ENCODE peak calls at places on chromosome 2, in five cellular contexts. R, P, B, D and W are unnamed samples.

GRCh38 chr2:237364655-237365054 is 49.3 kb downstream of the COL6A3 start:
- DNase-seq in R (no peak), P (no peak), B (no peak), D (no peak), W (no peak)

GRCh38 chr2:105796131-105796638 is 51.5 kb downstream of the NCK2 start:
- DNase-seq in R (no peak), P (no peak), B (no peak), D (no peak), W (no peak)

GRCh38 chr2:200662727-200663126 is 76.9 kb downstream of the AOX1 start:
- DNase-seq in R (no peak), P (peak; percentile 91), B (peak; percentile 77), D (no peak), W (no peak)

GRCh38 chr2:118246726-118247125 is 158.5 kb downstream of the INSIG2 start:
- DNase-seq in R (no peak), P (peak; percentile 18), B (no peak), D (no peak), W (no peak)

GRCh38 chr2:227570615-227571014 is 28.1 kb upstream of the SCYGR2 start:
- DNase-seq in R (no peak), P (no peak), B (no peak), D (no peak), W (no peak)

GRCh38 chr2:159285929-159286708 is at the start of gene WDSUB1:
- DNase-seq in R (peak; percentile 15), P (no peak), B (peak; percentile 68), D (peak; percentile 10), W (no peak)

GRCh38 chr2:55419236-55419513 is 481 bp downstream of the CCDC88A start:
- DNase-seq in R (no peak), P (peak; percentile 20), B (no peak), D (peak; percentile 1), W (no peak)

GRCh38 chr2:72118951-72119350 is 28.7 kb downstream of the CYP26B1 start:
- DNase-seq in R (no peak), P (no peak), B (no peak), D (no peak), W (no peak)

GRCh38 chr2:219886615-219887014 is 259.2 kb downstream of the SLC4A3 start:
- DNase-seq in R (no peak), P (no peak), B (peak; percentile 30), D (no peak), W (no peak)

GRCh38 chr2:201260302-201260800 is at the start of gene CASP8:
- DNase-seq in R (no peak), P (peak; percentile 74), B (peak; percentile 59), D (peak; percentile 42), W (peak; percentile 59)

GRCh38 chr2:55891671-55892071 is 31.9 kb downstream of the EFEMP1 start:
- DNase-seq in R (no peak), P (no peak), B (no peak), D (no peak), W (no peak)

GRCh38 chr2:19187323-19188020 is 171.0 kb downstream of the OSR1 start:
- DNase-seq in R (no peak), P (no peak), B (no peak), D (no peak), W (no peak)

GRCh38 chr2:26685312-26685711 is 7.2 kb upstream of the KCNK3 start:
- DNase-seq in R (no peak), P (no peak), B (no peak), D (no peak), W (no peak)

GRCh38 chr2:37323176-37323575 is 1.5 kb downstream of the PRKD3 start:
- DNase-seq in R (no peak), P (no peak), B (no peak), D (no peak), W (no peak)

GRCh38 chr2:35468271-35468670 is 887.3 kb upstream of the CRIM1 start:
- DNase-seq in R (no peak), P (no peak), B (no peak), D (no peak), W (no peak)

GRCh38 chr2:48131503-48132293 is 225.4 kb upstream of the FBXO11 start:
- DNase-seq in R (no peak), P (no peak), B (no peak), D (no peak), W (no peak)

GRCh38 chr2:165369131-165369935 is 100.2 kb upstream of the CSRNP3 start:
- DNase-seq in R (no peak), P (no peak), B (no peak), D (no peak), W (no peak)

GRCh38 chr2:31086585-31086984 is 51.7 kb downstream of the GALNT14 start:
- DNase-seq in R (no peak), P (no peak), B (no peak), D (no peak), W (no peak)

GRCh38 chr2:109132626-109133025 is 3.6 kb downstream of the SH3RF3 start:
- DNase-seq in R (no peak), P (no peak), B (no peak), D (no peak), W (no peak)

GRCh38 chr2:178806543-178806942 is 680 bp downstream of the TTN start:
- DNase-seq in R (no peak), P (no peak), B (no peak), D (no peak), W (no peak)

GRCh38 chr2:224518806-224519580 is 66.2 kb downstream of the CUL3 start:
- DNase-seq in R (no peak), P (no peak), B (peak; percentile 8), D (no peak), W (no peak)

GRCh38 chr2:65754219-65754618 is 321.8 kb upstream of the SPRED2 start:
- DNase-seq in R (no peak), P (no peak), B (no peak), D (no peak), W (no peak)

GRCh38 chr2:217981084-217981730 is 21.6 kb downstream of the TNS1 start:
- DNase-seq in R (no peak), P (no peak), B (no peak), D (no peak), W (no peak)

GRCh38 chr2:60468390-60469085 is 84.9 kb downstream of the BCL11A start:
- DNase-seq in R (no peak), P (no peak), B (peak; percentile 27), D (no peak), W (no peak)